ENCODE peak calls at places on chromosomes 7 and 10, in seven cellular contexts. J, W, V, X, H, G and B are unnamed samples.

GRCh38 chr10:81534991-81535390 is 340.0 kb upstream of the NRG3 start:
- DNase-seq in H (no peak), W (no peak), X (no peak), J (no peak), V (no peak), G (no peak), B (no peak)

GRCh38 chr7:120654241-120654640 is 203.7 kb downstream of the TSPAN12 start:
- DNase-seq in V (no peak), X (no peak), G (no peak), H (no peak), W (no peak), J (no peak), B (no peak)

GRCh38 chr7:4951903-4952636 is 6.9 kb downstream of the MMD2 start:
- DNase-seq in J (no peak), W (no peak), G (peak), X (peak), H (no peak), V (no peak), B (peak)

GRCh38 chr7:146539836-146540235 is 423.2 kb downstream of the CNTNAP2 start:
- DNase-seq in J (no peak), G (no peak), X (no peak), V (no peak), W (no peak), H (no peak), B (peak)

GRCh38 chr7:33640732-33641131 is 264.6 kb upstream of the BMPER start:
- DNase-seq in V (no peak), G (peak), W (no peak), H (no peak), X (no peak), J (no peak), B (no peak)

GRCh38 chr7:33764752-33765451 is 140.4 kb upstream of the BMPER start:
- DNase-seq in H (no peak), V (no peak), G (peak), X (no peak), J (no peak), W (no peak), B (no peak)

GRCh38 chr10:112490543-112490942 is 43.5 kb downstream of the VTI1A start:
- DNase-seq in J (no peak), V (no peak), W (no peak), X (no peak), H (no peak), G (peak), B (no peak)

GRCh38 chr7:75982306-75983064 is 11.9 kb downstream of the TMEM120A start:
- DNase-seq in V (peak), J (no peak), H (no peak), X (no peak), G (no peak), W (no peak), B (no peak)

GRCh38 chr10:93261961-93262610 is 188.4 kb downstream of the CYP26A1 start:
- DNase-seq in W (no peak), V (no peak), J (no peak), X (no peak), G (peak), H (no peak), B (no peak)

GRCh38 chr7:106569500-106569929 is 91.4 kb downstream of the CCDC71L start:
- DNase-seq in H (no peak), J (no peak), W (no peak), G (no peak), V (no peak), X (no peak), B (no peak)
- TF ChIP-seq CTCF in H (no peak), J (no peak), W (no peak), G (no peak), V (no peak), X (no peak), B (no peak)

GRCh38 chr7:159000070-159000469 is 143.7 kb downstream of the DYNC2I1 start:
- DNase-seq in V (no peak), J (no peak), W (no peak), H (no peak), G (no peak), X (no peak), B (no peak)

GRCh38 chr7:159001811-159002210 is 142.9 kb downstream of the VIPR2 start:
- DNase-seq in H (no peak), J (no peak), W (no peak), X (no peak), G (no peak), V (no peak), B (no peak)

GRCh38 chr7:158999496-158999895 is 143.1 kb downstream of the DYNC2I1 start:
- DNase-seq in J (no peak), G (no peak), W (no peak), H (no peak), X (no peak), V (no peak), B (no peak)

GRCh38 chr7:159004411-159004810 is 140.3 kb downstream of the VIPR2 start:
- DNase-seq in W (no peak), G (no peak), V (no peak), J (no peak), X (no peak), H (no peak), B (no peak)

DNA sequence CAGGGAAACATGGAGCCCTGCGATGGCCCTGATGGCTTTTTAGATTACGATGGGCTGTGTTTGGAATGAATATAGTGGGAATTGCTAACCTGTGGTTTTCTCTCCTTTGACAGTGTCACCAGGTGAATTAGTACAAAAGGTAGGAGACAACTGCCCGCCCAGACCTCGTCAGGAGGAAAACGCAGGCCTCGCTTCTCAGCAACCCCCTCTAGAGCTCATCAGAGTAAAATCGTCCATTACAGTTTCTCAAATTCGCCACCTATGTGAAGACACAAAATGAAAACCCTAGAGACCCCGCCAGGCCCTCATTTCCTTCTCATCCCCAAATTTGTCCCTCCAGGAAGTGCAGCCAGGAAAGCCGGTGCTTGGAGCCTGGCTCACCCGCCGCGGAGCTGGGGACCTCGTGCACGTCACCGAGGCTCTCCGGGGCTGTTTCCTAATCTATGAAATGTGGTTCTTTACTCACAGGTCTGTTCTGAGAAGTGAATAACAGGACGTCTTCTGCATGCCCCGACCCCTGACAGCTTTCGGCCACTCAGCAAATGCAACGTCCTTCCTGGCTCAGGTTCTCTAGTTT is 143.7 kb downstream of the VIPR2 start:
- DNase-seq in V (no peak), W (no peak), J (no peak), X (no peak), G (no peak), H (no peak), B (no peak)
- TF ChIP-seq CTCF in V (no peak), W (no peak), J (no peak), X (no peak), G (no peak), H (no peak), B (no peak)

DNA sequence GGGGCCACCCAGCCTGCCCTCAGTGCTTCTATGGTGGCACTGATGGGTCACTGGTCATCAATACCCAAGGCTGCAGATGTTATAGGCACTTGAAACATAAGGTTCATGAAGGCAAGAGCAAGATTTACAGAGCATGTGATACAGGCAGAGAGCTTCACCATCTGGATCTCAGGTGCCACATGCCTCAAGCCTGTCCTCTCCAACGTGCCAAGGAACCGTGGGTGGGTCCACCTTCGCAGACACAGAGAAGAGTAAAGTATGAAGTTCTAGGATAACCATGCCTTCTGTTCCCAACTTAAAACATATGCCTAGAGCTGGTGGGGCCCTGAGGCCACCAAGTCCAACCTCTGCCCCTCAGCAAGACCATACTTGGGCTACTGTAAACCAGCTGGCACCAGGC is 26.7 kb upstream of the CDH23 start:
- DNase-seq in X (no peak), V (peak), W (no peak), H (no peak), G (no peak), J (no peak), B (no peak)
- TF ChIP-seq CTCF in X (no peak), V (no peak), W (no peak), H (no peak), G (no peak), J (no peak), B (no peak)

DNA sequence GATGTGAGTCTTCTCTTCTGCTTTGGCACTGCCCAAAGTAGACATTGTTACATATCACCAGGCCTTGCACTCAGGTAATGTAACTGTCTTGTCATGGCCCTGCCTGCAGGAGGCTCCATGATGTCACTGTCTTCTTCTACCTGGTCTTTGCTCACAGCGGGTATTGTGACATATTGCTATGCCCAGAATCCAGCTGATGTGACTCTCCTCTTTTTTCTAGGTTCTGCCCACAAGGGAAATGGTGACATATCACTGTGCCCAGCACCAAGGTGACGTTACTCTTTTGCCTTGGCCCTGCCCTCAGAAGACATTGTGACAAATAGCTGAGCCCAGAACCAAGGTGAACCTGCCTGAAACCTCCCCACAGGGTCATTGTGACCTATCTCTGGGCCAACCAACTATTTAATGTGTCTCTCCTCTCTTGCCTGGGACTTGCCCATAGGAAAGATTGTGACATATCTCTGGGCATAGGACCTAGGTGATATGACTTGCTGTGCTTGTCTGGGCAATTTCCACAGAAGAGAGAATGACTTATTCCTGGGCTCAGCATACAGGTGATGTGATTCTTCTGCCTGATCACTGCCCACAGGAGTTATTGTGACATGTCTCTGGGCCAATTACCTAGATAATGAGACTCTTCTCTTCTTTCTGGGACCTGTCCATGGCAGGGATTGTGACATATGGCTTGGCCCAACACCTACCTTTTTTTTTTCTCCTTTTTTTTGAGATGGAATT is 26.5 kb upstream of the ZNF107 start:
- DNase-seq in W (no peak), V (no peak), H (no peak), J (no peak), G (no peak), X (no peak), B (no peak)
- TF ChIP-seq CTCF in W (no peak), V (no peak), H (no peak), J (no peak), G (no peak), X (no peak), B (no peak)